ENCODE peak calls at places on chromosomes 2 and 18, in six cellular contexts. E is lower lobe of right lung; U is esophagus muscularis mucosa; J is IMR-90; C is naive thymus-derived CD4-positive, alpha-beta T cell; V is effector memory CD4-positive, alpha-beta T cell. D is an unnamed sample.

GRCh38 chr2:96114903-96115581 is 1.3 kb downstream of the ADRA2B start:
- DNase-seq in E (peak), U (no peak), J (no peak), C (no peak), V (peak), D (no peak)

GRCh38 chr2:231709636-231709980 is 1.3 kb downstream of the PTMA start:
- DNase-seq in E (peak), U (no peak), J (no peak), C (no peak), V (peak), D (no peak)

GRCh38 chr2:160427629-160428424 is 65.8 kb downstream of the RBMS1 start:
- DNase-seq in E (no peak), U (no peak), J (peak), C (no peak), V (no peak), D (no peak)

GRCh38 chr2:229857634-229858033 is 64.2 kb downstream of the TRIP12 start:
- DNase-seq in E (no peak), U (no peak), J (peak), C (no peak), V (no peak), D (no peak)

GRCh38 chr2:12456293-12457151 is 260.2 kb upstream of the TRIB2 start:
- DNase-seq in E (peak), U (peak), J (peak), C (peak), V (no peak), D (peak)

GRCh38 chr2:3534251-3534814 is 15.0 kb upstream of the ADI1 start:
- DNase-seq in E (no peak), U (no peak), J (no peak), C (no peak), V (no peak), D (no peak)

GRCh38 chr2:215313219-215313656 is 1.4 kb downstream of the ATIC start:
- DNase-seq in E (no peak), U (no peak), J (no peak), C (no peak), V (no peak), D (no peak)

GRCh38 chr2:235541016-235541415 is 47.2 kb downstream of the AGAP1 start:
- DNase-seq in E (no peak), U (no peak), J (no peak), C (no peak), V (no peak), D (peak)

GRCh38 chr2:114063346-114063745 is 173.5 kb downstream of the ACTR3 start:
- DNase-seq in E (no peak), U (no peak), J (no peak), C (no peak), V (no peak), D (no peak)

GRCh38 chr2:179410552-179411356 is 146.1 kb upstream of the SESTD1 start:
- DNase-seq in E (no peak), U (no peak), J (peak), C (no peak), V (no peak), D (no peak)

GRCh38 chr18:23356416-23356815 is 96.7 kb upstream of the RIOK3 start:
- DNase-seq in E (no peak), U (no peak), J (no peak), C (no peak), V (no peak), D (no peak)

GRCh38 chr2:224085246-224085645 is 46.2 kb upstream of the SERPINE2 start:
- DNase-seq in E (no peak), U (no peak), J (peak), C (no peak), V (no peak), D (peak)

GRCh38 chr2:29382486-29382885 is 267.3 kb downstream of the CLIP4 start:
- DNase-seq in E (no peak), U (no peak), J (no peak), C (no peak), V (no peak), D (no peak)

GRCh38 chr2:123808243-123808642 is 216.8 kb upstream of the CNTNAP5 start:
- DNase-seq in E (no peak), U (no peak), J (no peak), C (no peak), V (no peak), D (no peak)

GRCh38 chr2:232327089-232328037 is 51.2 kb upstream of the ALPP start:
- DNase-seq in E (peak), U (no peak), J (peak), C (peak), V (peak), D (no peak)

GRCh38 chr2:98412751-98413445 is 31.8 kb upstream of the INPP4A start:
- DNase-seq in E (no peak), U (no peak), J (peak), C (no peak), V (no peak), D (no peak)

GRCh38 chr2:73111300-73112025 is 1.3 kb downstream of the RAB11FIP5 start:
- DNase-seq in E (no peak), U (no peak), J (no peak), C (no peak), V (no peak), D (no peak)

GRCh38 chr2:173160618-173161017 is 85.0 kb downstream of the MAP3K20 start:
- DNase-seq in E (no peak), U (no peak), J (no peak), C (no peak), V (no peak), D (no peak)
- H3K27ac ChIP-seq in E (peak), U (peak), J (peak), C (no peak), V (no peak), D (peak)

GRCh38 chr18:10122116-10122515 is 208.3 kb downstream of the VAPA start:
- DNase-seq in E (no peak), U (no peak), J (peak), C (no peak), V (no peak), D (peak)
- H3K27ac ChIP-seq in E (no peak), U (no peak), J (peak), C (no peak), V (no peak), D (no peak)

GRCh38 chr2:241507430-241508239 is 749 bp downstream of the STK25 start:
- DNase-seq in E (peak), U (no peak), J (peak), C (peak), V (no peak), D (no peak)

GRCh38 chr2:241508240-241508509 is 209 bp downstream of the STK25 start:
- DNase-seq in E (no peak), U (no peak), J (no peak), C (no peak), V (no peak), D (no peak)

GRCh38 chr2:241508510-241509407 is at the start of gene STK25:
- DNase-seq in E (peak), U (peak), J (peak), C (peak), V (peak), D (peak)

GRCh38 chr2:241511091-241511741 is 2.8 kb upstream of the STK25 start:
- DNase-seq in E (no peak), U (no peak), J (no peak), C (no peak), V (no peak), D (no peak)

GRCh38 chr2:241509408-241509784 is 1.0 kb upstream of the STK25 start:
- DNase-seq in E (no peak), U (no peak), J (no peak), C (no peak), V (no peak), D (no peak)
- H3K27ac ChIP-seq in E (peak), U (peak), J (no peak), C (peak), V (peak), D (no peak)

DNA sequence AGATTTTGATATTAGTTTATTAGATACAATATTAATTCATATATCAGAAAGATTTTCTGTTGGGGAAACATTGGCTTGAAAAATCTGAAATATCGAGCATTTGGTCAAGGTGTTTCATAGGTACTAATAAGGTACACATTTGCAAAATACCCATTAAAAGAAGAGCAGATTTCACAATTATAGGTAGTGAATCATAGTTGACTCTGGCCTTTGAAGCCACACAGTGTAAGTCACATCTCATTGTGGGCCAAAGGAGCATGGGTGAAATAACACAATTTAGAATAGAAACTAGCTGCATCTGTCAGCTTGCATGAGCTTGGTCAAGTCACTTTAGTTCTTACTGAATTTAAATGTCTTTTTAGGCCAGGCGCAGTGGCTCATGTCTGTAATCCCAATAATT is 4.9 kb downstream of the KDM3A start:
- DNase-seq in E (no peak), U (no peak), J (no peak), C (no peak), V (no peak), D (no peak)
- H3K27ac ChIP-seq in E (no peak), U (no peak), J (no peak), C (no peak), V (no peak), D (no peak)

GRCh38 chr2:129491251-129491817 is 488.1 kb upstream of the RAB6C start:
- DNase-seq in E (no peak), U (no peak), J (no peak), C (no peak), V (no peak), D (no peak)
- H3K27ac ChIP-seq in E (no peak), U (no peak), J (no peak), C (no peak), V (no peak), D (no peak)

DNA sequence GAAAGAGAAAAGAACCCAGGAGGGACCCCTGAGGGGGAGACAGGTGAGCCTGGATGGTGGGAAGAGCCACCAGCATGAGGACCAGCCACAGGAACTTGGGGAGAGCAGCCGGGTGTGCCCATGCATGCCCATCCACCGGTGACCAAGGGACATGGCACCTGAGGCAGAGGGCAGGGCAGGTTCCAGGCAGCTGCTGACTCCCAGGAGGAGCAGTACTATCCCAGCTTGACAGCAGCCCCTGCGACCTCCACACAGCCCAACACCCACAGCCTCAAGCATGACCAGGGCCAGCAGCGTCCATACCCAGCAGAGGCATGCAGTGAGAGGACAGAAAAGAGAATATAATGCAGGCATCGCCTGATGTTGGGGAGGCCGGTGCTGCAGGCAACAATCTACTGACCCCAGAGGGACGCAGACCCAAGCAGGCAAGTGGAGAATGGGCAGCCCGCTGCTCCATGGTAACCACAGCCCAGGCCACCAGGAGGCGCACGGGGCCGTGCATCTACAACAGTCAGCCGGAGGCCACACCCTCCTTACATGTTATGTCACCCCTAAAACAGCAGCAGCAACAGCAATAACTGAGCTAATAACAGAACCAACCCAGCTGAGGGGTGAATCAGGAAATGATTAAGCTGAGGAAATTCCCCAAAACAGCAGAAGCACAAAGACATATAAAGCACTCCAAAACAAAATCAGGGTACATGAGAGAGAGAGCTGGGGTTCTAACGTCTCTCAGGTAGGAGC is 44.1 kb downstream of the ANKMY1 start:
- DNase-seq in E (peak), U (peak), J (peak), C (peak), V (peak), D (peak)
- H3K27ac ChIP-seq in E (no peak), U (no peak), J (no peak), C (no peak), V (peak), D (peak)

GRCh38 chr2:130850788-130851623 is 14.3 kb downstream of the ARHGEF4 start:
- DNase-seq in E (no peak), U (no peak), J (no peak), C (no peak), V (no peak), D (no peak)
- H3K27ac ChIP-seq in E (no peak), U (no peak), J (no peak), C (no peak), V (no peak), D (peak)

GRCh38 chr18:58612239-58613055 is 16.4 kb downstream of the ALPK2 start:
- DNase-seq in E (no peak), U (no peak), J (no peak), C (no peak), V (no peak), D (peak)
- H3K27ac ChIP-seq in E (no peak), U (no peak), J (no peak), C (no peak), V (no peak), D (no peak)

DNA sequence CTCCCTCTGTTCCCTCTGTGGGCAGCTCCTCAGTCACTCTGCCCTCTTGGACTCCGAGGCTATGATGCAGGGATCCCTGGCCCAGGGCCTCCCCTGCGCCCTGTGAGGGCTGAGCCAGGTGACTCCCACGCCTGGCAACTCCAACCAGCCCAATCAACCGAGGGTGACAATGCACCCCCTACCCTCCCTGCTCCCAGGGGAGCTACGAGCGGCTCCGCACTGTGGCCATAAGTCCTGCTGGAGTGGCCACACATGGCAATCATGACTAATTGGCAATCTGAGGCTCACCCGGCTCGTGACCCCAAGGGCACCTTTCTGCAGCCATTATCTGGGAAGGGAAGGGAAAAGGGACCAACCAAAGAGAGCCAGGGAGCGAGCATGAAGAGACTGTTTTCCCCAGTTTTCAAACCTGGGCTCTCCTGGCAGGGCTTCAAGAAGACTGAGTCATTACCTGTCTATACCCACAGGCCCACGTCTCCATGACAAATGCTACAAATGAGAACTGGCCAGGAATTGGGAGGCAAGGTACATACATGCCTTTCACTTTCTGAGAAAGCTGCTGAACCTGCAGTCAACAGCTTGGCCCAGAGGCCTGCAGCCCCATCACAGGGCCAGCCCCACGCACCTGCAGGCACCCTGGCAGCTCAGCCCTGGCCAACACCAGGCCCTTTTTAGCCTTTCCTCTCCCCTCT is 45.1 kb downstream of the RPL31 start:
- DNase-seq in E (no peak), U (no peak), J (no peak), C (no peak), V (no peak), D (peak)
- H3K27ac ChIP-seq in E (no peak), U (no peak), J (no peak), C (no peak), V (no peak), D (no peak)

GRCh38 chr2:20231159-20231558 is 6.2 kb upstream of the SDC1 start:
- DNase-seq in E (no peak), U (no peak), J (no peak), C (no peak), V (no peak), D (no peak)

GRCh38 chr2:20235655-20236302 is 10.8 kb upstream of the SDC1 start:
- DNase-seq in E (no peak), U (peak), J (no peak), C (no peak), V (no peak), D (peak)

GRCh38 chr2:20231632-20232031 is 6.7 kb upstream of the SDC1 start:
- DNase-seq in E (no peak), U (no peak), J (peak), C (no peak), V (no peak), D (peak)

GRCh38 chr2:20229322-20230201 is 4.6 kb upstream of the SDC1 start:
- DNase-seq in E (no peak), U (no peak), J (no peak), C (no peak), V (no peak), D (no peak)

GRCh38 chr2:20232837-20233207 is 7.9 kb upstream of the SDC1 start:
- DNase-seq in E (no peak), U (no peak), J (no peak), C (no peak), V (no peak), D (peak)
- H3K27ac ChIP-seq in E (peak), U (no peak), J (no peak), C (no peak), V (no peak), D (peak)

D was measured in epithelial cell of prostate.